ENCODE peak calls at places on chromosomes 4 and X, in seven cellular contexts. F, Y, L, W, U, R and A are unnamed samples. For H3K4me1, the result is how much of the 10 kb centered on the place peaks cover.

GRCh38 chr4:95465010-95465409 is 83.8 kb downstream of the UNC5C start:
- DNase-seq in F (no peak), Y (no peak), L (no peak), W (no peak), U (no peak), R (no peak), A (no peak)

GRCh38 chrX:106894978-106895452 is 8.1 kb downstream of the RIPPLY1 start:
- DNase-seq in F (no peak), Y (no peak), L (no peak), W (no peak), U (peak), R (peak), A (no peak)

GRCh38 chr4:123256901-123257300 is 139.7 kb upstream of the SPRY1 start:
- DNase-seq in F (no peak), Y (no peak), L (no peak), W (no peak), U (no peak), R (no peak), A (no peak)

GRCh38 chr4:117134386-117134785 is 49.0 kb upstream of the TRAM1L1 start:
- DNase-seq in F (peak), Y (peak), L (no peak), W (no peak), U (peak), R (peak), A (peak)

GRCh38 chrX:110409925-110410324 is 51.3 kb downstream of the RTL9 start:
- DNase-seq in F (no peak), Y (no peak), L (peak), W (no peak), U (no peak), R (no peak), A (no peak)

GRCh38 chr4:24968992-24969391 is 56.1 kb upstream of the CCDC149 start:
- DNase-seq in F (no peak), Y (no peak), L (no peak), W (no peak), U (no peak), R (no peak), A (no peak)

GRCh38 chr4:82430193-82431025 is at the start of the genes ENOPH1 and HNRNPDL:
- DNase-seq in F (peak), Y (peak), L (peak), W (peak), U (peak), R (peak), A (peak)

GRCh38 chr4:45293335-45293734 is 567.0 kb upstream of the GNPDA2 start:
- DNase-seq in F (no peak), Y (no peak), L (no peak), W (no peak), U (no peak), R (no peak), A (no peak)

GRCh38 chr4:26263165-26263564 is 57.6 kb upstream of the RBPJ start:
- DNase-seq in F (peak), Y (no peak), L (peak), W (no peak), U (peak), R (no peak), A (no peak)

GRCh38 chrX:154840856-154841255 is 6.4 kb upstream of the SMIM9 start:
- DNase-seq in F (peak), Y (no peak), L (peak), W (no peak), U (peak), R (peak), A (peak)

GRCh38 chr4:110869114-110869513 is 246.2 kb upstream of the PITX2 start:
- DNase-seq in F (no peak), Y (no peak), L (no peak), W (no peak), U (no peak), R (no peak), A (no peak)

GRCh38 chr4:121698119-121698732 is 1.4 kb upstream of the ANXA5 start:
- DNase-seq in F (no peak), Y (no peak), L (no peak), W (no peak), U (no peak), R (no peak), A (no peak)

GRCh38 chr4:95637047-95637600 is 88.4 kb upstream of the UNC5C start:
- DNase-seq in F (peak), Y (no peak), L (no peak), W (no peak), U (no peak), R (no peak), A (no peak)

GRCh38 chrX:147911192-147912022 is at the start of gene FMR1:
- DNase-seq in F (peak), Y (peak), L (peak), W (peak), U (peak), R (peak), A (peak)

GRCh38 chrX:111652719-111653118 is 28.3 kb upstream of the ALG13 start:
- DNase-seq in F (peak), Y (no peak), L (no peak), W (no peak), U (no peak), R (no peak), A (no peak)

GRCh38 chr4:97139796-97140195 is 1003.5 kb downstream of the STPG2 start:
- DNase-seq in F (no peak), Y (no peak), L (no peak), W (no peak), U (no peak), R (no peak), A (no peak)

GRCh38 chr4:16608123-16608522 is 290.3 kb downstream of the LDB2 start:
- DNase-seq in F (no peak), Y (no peak), L (no peak), W (no peak), U (no peak), R (no peak), A (no peak)

GRCh38 chrX:119734897-119735339 is 23.5 kb upstream of the SOWAHD start:
- DNase-seq in F (peak), Y (no peak), L (no peak), W (no peak), U (no peak), R (no peak), A (no peak)

GRCh38 chr4:7630559-7631287 is 196.0 kb upstream of the PSAPL1 start:
- DNase-seq in F (peak), Y (no peak), L (no peak), W (no peak), U (peak), R (peak), A (peak)

GRCh38 chr4:184343400-184344177 is 125.9 kb upstream of the ENPP6 start:
- DNase-seq in F (peak), Y (peak), L (peak), W (no peak), U (peak), R (peak), A (peak)

GRCh38 chr4:80407246-80407645 is 71.7 kb downstream of the CFAP299 start:
- DNase-seq in F (no peak), Y (no peak), L (no peak), W (no peak), U (no peak), R (no peak), A (no peak)

GRCh38 chr4:54525602-54526001 is 132.2 kb upstream of the KIT start:
- DNase-seq in F (no peak), Y (no peak), L (no peak), W (no peak), U (no peak), R (no peak), A (no peak)

GRCh38 chr4:4969298-4969697 is 50.0 kb downstream of the CYTL1 start:
- DNase-seq in F (no peak), Y (no peak), L (peak), W (no peak), U (peak), R (no peak), A (no peak)

DNA sequence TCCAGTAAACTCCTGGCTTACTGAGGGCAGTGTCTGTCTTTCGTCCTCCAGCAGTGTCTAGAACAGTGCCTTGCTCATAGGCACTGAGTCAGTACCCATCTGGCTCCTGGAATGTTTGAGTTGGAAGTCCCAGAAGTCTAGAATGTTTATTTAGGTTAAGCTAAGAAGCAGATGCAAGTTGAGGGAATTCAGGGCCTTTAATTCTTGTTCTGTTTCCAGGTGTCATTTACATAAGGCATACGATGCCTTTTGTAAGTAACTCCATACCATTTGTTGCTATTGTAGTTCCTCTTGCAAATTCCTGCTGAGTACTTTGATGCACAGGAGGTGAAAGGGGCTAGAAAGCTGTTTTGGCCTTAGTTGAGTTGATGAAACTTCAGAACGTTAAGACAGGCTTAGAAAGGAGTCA is 22.2 kb downstream of the ARHGAP10 start:
- DNase-seq in F (no peak), Y (no peak), L (no peak), W (no peak), U (no peak), R (no peak), A (no peak)
- H3K4me1 ChIP-seq in F (under half), Y (under half), L (under half), W (under half), U (under half), R (under half), A (under half)

GRCh38 chr4:2103127-2103842 is 44.2 kb downstream of the NAT8L start:
- DNase-seq in F (no peak), Y (no peak), L (no peak), W (no peak), U (no peak), R (no peak), A (no peak)
- TF ChIP-seq SIN3A in F (no peak), Y (no peak), L (no peak), W (no peak), U (no peak), R (no peak), A (no peak)

GRCh38 chr4:87073570-87074470 is 139.0 kb downstream of the AFF1 start:
- DNase-seq in F (peak), Y (peak), L (no peak), W (no peak), U (no peak), R (no peak), A (no peak)

GRCh38 chr4:87073187-87073569 is 138.4 kb downstream of the AFF1 start:
- DNase-seq in F (no peak), Y (peak), L (no peak), W (no peak), U (no peak), R (peak), A (no peak)

GRCh38 chr4:87077834-87078585 is 142.4 kb downstream of the KLHL8 start:
- DNase-seq in F (no peak), Y (no peak), L (no peak), W (no peak), U (no peak), R (no peak), A (no peak)

GRCh38 chr4:87076690-87077358 is 142.0 kb downstream of the AFF1 start:
- DNase-seq in F (no peak), Y (no peak), L (no peak), W (no peak), U (no peak), R (no peak), A (no peak)

GRCh38 chr4:87075876-87076275 is 141.1 kb downstream of the AFF1 start:
- DNase-seq in F (no peak), Y (no peak), L (no peak), W (no peak), U (no peak), R (no peak), A (no peak)
- H3K4me1 ChIP-seq in F (under half), Y (under half), L (under half), W (under half), U (under half), R (under half), A (under half)

GRCh38 chrX:72243472-72243871 is 4.6 kb upstream of the ERCC6L start:
- DNase-seq in F (no peak), Y (no peak), L (peak), W (no peak), U (no peak), R (no peak), A (no peak)
- TF ChIP-seq SIN3A in F (no peak), Y (no peak), L (no peak), W (no peak), U (no peak), R (no peak), A (no peak)

GRCh38 chr4:128363966-128364365 is 76.4 kb upstream of the PGRMC2 start:
- DNase-seq in F (no peak), Y (no peak), L (no peak), W (no peak), U (no peak), R (no peak), A (no peak)

GRCh38 chr4:128359422-128359821 is 71.8 kb upstream of the PGRMC2 start:
- DNase-seq in F (no peak), Y (no peak), L (no peak), W (no peak), U (no peak), R (no peak), A (no peak)

GRCh38 chr4:128362760-128363159 is 75.1 kb upstream of the PGRMC2 start:
- DNase-seq in F (no peak), Y (no peak), L (no peak), W (no peak), U (no peak), R (no peak), A (no peak)

GRCh38 chr4:128366212-128366611 is 78.6 kb upstream of the PGRMC2 start:
- DNase-seq in F (no peak), Y (no peak), L (no peak), W (no peak), U (no peak), R (no peak), A (no peak)

DNA sequence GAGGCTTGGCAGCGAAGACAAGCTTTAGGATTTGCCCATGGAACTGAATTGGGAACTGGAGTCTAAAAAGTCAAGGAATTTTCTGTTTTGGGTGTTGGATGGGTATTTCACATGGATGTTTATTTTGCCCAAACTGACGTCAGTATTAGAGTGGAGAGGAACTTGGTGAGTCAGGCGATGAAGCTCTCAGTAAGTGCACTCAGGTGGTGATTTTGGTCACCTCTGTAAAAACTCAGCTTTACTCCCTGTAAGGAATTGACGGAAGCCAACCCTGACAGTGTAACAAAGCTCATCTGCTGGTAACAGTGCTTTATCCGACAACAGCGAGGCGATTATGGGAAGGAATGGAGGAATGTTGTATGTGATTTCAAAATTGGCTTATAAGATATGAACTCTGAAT is 77.0 kb upstream of the PGRMC2 start:
- DNase-seq in F (no peak), Y (no peak), L (no peak), W (no peak), U (no peak), R (no peak), A (no peak)
- H3K4me1 ChIP-seq in F (under half), Y (under half), L (under half), W (under half), U (under half), R (under half), A (under half)

GRCh38 chrX:26871967-26872366 is 591.2 kb downstream of the PPP4R3C start:
- DNase-seq in F (no peak), Y (no peak), L (no peak), W (no peak), U (no peak), R (no peak), A (no peak)
- TF ChIP-seq SIN3A in F (no peak), Y (no peak), L (no peak), W (no peak), U (no peak), R (no peak), A (no peak)

GRCh38 chr4:158783775-158784174 is 14.9 kb downstream of the FNIP2 start:
- DNase-seq in F (no peak), Y (no peak), L (no peak), W (no peak), U (no peak), R (no peak), A (no peak)
- H3K4me1 ChIP-seq in F (under half), Y (under half), L (half or more), W (under half), U (under half), R (half or more), A (half or more)

GRCh38 chrX:57177070-57177469 is 39.9 kb upstream of the SPIN2A start:
- DNase-seq in F (no peak), Y (no peak), L (no peak), W (peak), U (no peak), R (no peak), A (no peak)

DNA sequence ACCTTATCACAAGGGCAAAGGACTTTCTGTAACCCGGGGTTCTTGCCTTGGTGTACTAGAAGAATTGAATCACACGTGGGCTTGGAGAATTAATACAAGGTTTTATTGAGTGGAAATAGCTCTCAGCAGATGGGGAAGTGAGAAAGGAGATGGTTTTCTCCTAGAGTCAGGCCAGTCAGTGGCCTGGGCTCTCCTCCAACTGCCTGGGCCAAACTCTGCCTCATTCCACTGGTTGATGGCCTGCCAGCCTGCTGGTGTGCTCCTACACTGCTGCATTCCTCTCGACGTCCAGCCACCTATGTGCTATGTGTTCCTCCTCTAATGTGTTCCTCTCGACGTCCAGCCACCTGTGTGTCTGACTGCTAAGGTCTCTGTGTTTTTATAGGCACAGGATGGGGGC is 35.3 kb upstream of the SPIN2A start:
- DNase-seq in F (no peak), Y (no peak), L (no peak), W (no peak), U (no peak), R (no peak), A (no peak)
- TF ChIP-seq SIN3A in F (no peak), Y (no peak), L (no peak), W (no peak), U (no peak), R (no peak), A (no peak)

GRCh38 chr4:154722262-154722661 is 21.5 kb upstream of the LRAT start:
- DNase-seq in F (no peak), Y (no peak), L (no peak), W (no peak), U (no peak), R (no peak), A (no peak)
- H3K4me1 ChIP-seq in F (under half), Y (under half), L (under half), W (under half), U (under half), R (under half), A (under half)

DNA sequence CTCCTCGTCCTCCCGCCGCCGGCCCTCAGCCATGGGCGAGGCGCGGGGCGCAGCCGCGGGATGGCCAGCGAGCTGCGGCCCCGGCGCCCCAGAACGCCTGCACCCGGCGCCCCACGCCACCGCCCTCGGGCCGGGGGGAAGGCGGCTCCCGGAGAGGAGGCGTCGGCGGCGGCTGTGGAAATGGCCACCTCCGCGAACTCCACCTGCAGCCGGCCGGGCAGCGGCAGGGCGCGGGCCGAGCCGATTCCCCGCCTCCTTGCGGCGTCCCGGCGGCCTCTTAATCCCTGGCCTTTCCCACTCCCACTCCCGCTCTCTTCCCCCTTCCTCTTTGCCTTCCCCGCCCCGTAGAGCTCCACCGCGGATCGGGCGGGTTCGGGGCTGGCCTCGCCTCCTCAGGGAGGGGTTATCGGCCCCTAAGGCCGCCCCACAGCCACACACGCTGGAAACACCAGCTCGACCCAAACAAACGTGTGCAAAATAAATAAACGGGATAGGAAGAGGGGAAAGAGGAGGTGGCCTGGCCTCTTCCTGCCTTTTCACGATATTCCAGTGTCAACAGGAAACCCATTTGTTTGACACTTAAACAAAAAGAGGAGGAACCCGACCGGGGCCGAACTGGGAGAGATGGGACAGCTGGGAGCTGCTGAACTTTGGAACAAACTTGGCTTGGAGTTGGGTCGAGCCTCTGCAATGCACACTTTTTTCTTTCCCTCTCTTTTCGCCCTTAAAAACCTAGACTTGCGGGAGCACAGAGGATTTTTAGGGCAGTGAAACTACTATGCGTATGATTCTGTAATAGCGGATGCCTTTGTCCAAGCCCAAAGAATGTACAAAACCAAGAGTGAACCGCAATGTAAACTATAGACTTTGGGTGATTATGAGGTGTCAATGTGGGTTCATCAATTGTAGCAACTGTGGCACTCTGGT is at the start of gene SH3D19:
- DNase-seq in F (peak), Y (no peak), L (no peak), W (no peak), U (peak), R (peak), A (no peak)
- TF ChIP-seq SIN3A in F (no peak), Y (no peak), L (no peak), W (peak), U (peak), R (peak), A (no peak)